ENCODE peak calls at places on chromosome 12, in six cellular contexts. S, O, E, Y, J and D are unnamed samples.

GRCh38 chr12:79618848-79619404 is 71.8 kb downstream of the PAWR start:
- DNase-seq in S (no peak), O (no peak), E (no peak), Y (no peak), J (no peak), D (no peak)

GRCh38 chr12:69066420-69067373 is 133.7 kb upstream of the CPM start:
- DNase-seq in S (no peak), O (no peak), E (no peak), Y (peak), J (no peak), D (no peak)

GRCh38 chr12:27272375-27273028 is 28.4 kb downstream of the STK38L start:
- DNase-seq in S (no peak), O (peak), E (no peak), Y (no peak), J (no peak), D (peak)

GRCh38 chr12:115213538-115213961 is 529.6 kb upstream of the TBX3 start:
- DNase-seq in S (no peak), O (no peak), E (no peak), Y (no peak), J (no peak), D (no peak)

GRCh38 chr12:65464930-65465329 is 186.4 kb downstream of the MSRB3 start:
- DNase-seq in S (no peak), O (no peak), E (no peak), Y (no peak), J (no peak), D (peak)

GRCh38 chr12:102095677-102096263 is 24.1 kb downstream of the NUP37 start:
- DNase-seq in S (peak), O (peak), E (peak), Y (peak), J (peak), D (peak)

GRCh38 chr12:4308334-4308960 is 12.6 kb upstream of the TIGAR start:
- DNase-seq in S (no peak), O (no peak), E (no peak), Y (no peak), J (no peak), D (no peak)

GRCh38 chr12:39712334-39712733 is 92.7 kb upstream of the ABCD2 start:
- DNase-seq in S (no peak), O (no peak), E (no peak), Y (no peak), J (no peak), D (no peak)

GRCh38 chr12:104263580-104264358 is 39.8 kb upstream of the EID3 start:
- DNase-seq in S (no peak), O (no peak), E (no peak), Y (peak), J (no peak), D (no peak)

GRCh38 chr12:107826276-107826675 is 51.8 kb downstream of the ASCL4 start:
- DNase-seq in S (no peak), O (no peak), E (no peak), Y (no peak), J (no peak), D (no peak)

GRCh38 chr12:54195736-54196347 is 7.1 kb upstream of the SMUG1 start:
- DNase-seq in S (no peak), O (no peak), E (no peak), Y (peak), J (peak), D (peak)

GRCh38 chr12:19529933-19530630 is 90.8 kb downstream of the AEBP2 start:
- DNase-seq in S (no peak), O (no peak), E (no peak), Y (no peak), J (no peak), D (peak)

GRCh38 chr12:43675048-43675904 is 83.3 kb downstream of the PUS7L start:
- DNase-seq in S (no peak), O (no peak), E (no peak), Y (no peak), J (no peak), D (no peak)

GRCh38 chr12:43255642-43256041 is 296.4 kb downstream of the ADAMTS20 start:
- DNase-seq in S (no peak), O (no peak), E (no peak), Y (no peak), J (no peak), D (no peak)

GRCh38 chr12:91211869-91212268 is 29.3 kb upstream of the DCN start:
- DNase-seq in S (no peak), O (no peak), E (no peak), Y (no peak), J (no peak), D (no peak)

GRCh38 chr12:96368233-96368632 is 32.0 kb downstream of the CDK17 start:
- DNase-seq in S (no peak), O (no peak), E (no peak), Y (no peak), J (no peak), D (peak)

GRCh38 chr12:82627799-82628198 is 58.9 kb upstream of the TMTC2 start:
- DNase-seq in S (peak), O (peak), E (no peak), Y (peak), J (no peak), D (peak)

GRCh38 chr12:96719671-96720362 is 187.2 kb upstream of the NEDD1 start:
- DNase-seq in S (no peak), O (no peak), E (peak), Y (peak), J (no peak), D (peak)

GRCh38 chr12:49580572-49581535 is 12.9 kb upstream of the MCRS1 start:
- DNase-seq in S (peak), O (peak), E (no peak), Y (peak), J (peak), D (peak)

GRCh38 chr12:52268212-52268611 is 6.2 kb upstream of the KRT86 start:
- DNase-seq in S (no peak), O (no peak), E (no peak), Y (no peak), J (no peak), D (no peak)

GRCh38 chr12:52270541-52271070 is 3.8 kb upstream of the KRT86 start:
- DNase-seq in S (no peak), O (no peak), E (no peak), Y (no peak), J (no peak), D (no peak)

GRCh38 chr12:52274521-52274920 is at the start of gene KRT86:
- DNase-seq in S (no peak), O (no peak), E (no peak), Y (no peak), J (no peak), D (no peak)

GRCh38 chr12:52267699-52268098 is 6.7 kb upstream of the KRT86 start:
- DNase-seq in S (no peak), O (no peak), E (no peak), Y (no peak), J (no peak), D (no peak)

DNA sequence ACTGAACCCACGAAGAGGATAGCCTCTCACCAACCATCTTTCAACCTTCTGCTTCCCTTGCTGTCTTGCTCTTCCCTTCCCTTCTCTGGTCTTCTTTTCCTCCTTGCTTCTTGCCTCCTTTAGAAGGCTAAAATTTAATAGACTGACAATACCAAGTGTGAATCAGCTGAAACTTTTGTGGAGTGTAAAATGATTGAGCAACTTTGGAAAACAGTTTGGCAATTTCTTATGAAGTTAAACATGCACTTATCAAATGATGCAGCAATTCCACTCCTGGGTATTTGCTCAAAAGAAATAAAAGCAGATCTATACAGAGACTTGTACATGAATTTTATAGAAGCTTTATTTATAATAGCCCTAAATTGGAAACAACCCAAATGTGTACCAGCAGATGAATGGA is 3.3 kb upstream of the KRT86 start:
- DNase-seq in S (no peak), O (no peak), E (no peak), Y (peak), J (no peak), D (no peak)
- TF ChIP-seq MYC in S (no peak), O (no peak), E (no peak), Y (no peak), J (no peak), D (no peak)

DNA sequence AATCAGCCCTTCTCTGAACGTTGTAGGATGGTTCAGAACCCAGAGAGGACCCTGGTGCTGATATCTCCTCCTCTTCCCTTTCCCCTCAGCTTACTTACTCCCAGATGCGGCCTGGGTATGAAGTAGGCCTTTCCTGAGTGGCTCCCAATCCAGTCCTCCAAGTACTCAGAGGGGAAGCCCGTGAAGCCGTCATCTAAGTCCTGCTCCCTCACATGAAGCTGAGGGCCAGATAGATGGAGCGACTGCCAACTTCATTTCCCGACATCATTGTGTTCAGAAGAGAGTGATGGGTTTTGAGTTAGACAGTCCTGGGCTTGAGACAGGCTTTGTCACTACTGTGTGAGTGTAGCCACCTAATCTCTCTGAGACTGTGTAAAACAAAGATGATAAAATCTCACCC is 2.7 kb downstream of the APOLD1 start:
- DNase-seq in S (no peak), O (no peak), E (no peak), Y (no peak), J (no peak), D (peak)
- H3K4me3 ChIP-seq in S (no peak), O (no peak), E (no peak), Y (no peak), J (no peak), D (no peak)

GRCh38 chr12:120721866-120722265 is 3.8 kb upstream of the ACADS start:
- DNase-seq in S (no peak), O (no peak), E (no peak), Y (no peak), J (no peak), D (peak)

GRCh38 chr12:120719496-120720233 is 6.0 kb upstream of the ACADS start:
- DNase-seq in S (no peak), O (no peak), E (no peak), Y (no peak), J (peak), D (no peak)

GRCh38 chr12:120720972-120721801 is 4.4 kb upstream of the ACADS start:
- DNase-seq in S (no peak), O (no peak), E (no peak), Y (no peak), J (no peak), D (no peak)

GRCh38 chr12:120719072-120719471 is 6.6 kb upstream of the ACADS start:
- DNase-seq in S (no peak), O (peak), E (peak), Y (no peak), J (no peak), D (no peak)

GRCh38 chr12:120720234-120720968 is 5.2 kb upstream of the ACADS start:
- DNase-seq in S (no peak), O (no peak), E (no peak), Y (peak), J (peak), D (no peak)
- TF ChIP-seq MYC in S (no peak), O (no peak), E (no peak), Y (no peak), J (no peak), D (no peak)

GRCh38 chr12:124686001-124686884 is 118.8 kb upstream of the NCOR2 start:
- DNase-seq in S (peak), O (no peak), E (no peak), Y (no peak), J (peak), D (no peak)

GRCh38 chr12:124689585-124689984 is 122.2 kb upstream of the NCOR2 start:
- DNase-seq in S (no peak), O (no peak), E (no peak), Y (no peak), J (no peak), D (no peak)

GRCh38 chr12:124686885-124687694 is 119.7 kb upstream of the NCOR2 start:
- DNase-seq in S (no peak), O (no peak), E (no peak), Y (no peak), J (no peak), D (no peak)

GRCh38 chr12:124688356-124688992 is 121.1 kb upstream of the NCOR2 start:
- DNase-seq in S (no peak), O (no peak), E (no peak), Y (no peak), J (no peak), D (peak)

GRCh38 chr12:124687695-124688301 is 120.4 kb upstream of the NCOR2 start:
- DNase-seq in S (no peak), O (no peak), E (no peak), Y (peak), J (no peak), D (peak)
- H3K4me3 ChIP-seq in S (no peak), O (no peak), E (no peak), Y (no peak), J (no peak), D (no peak)

DNA sequence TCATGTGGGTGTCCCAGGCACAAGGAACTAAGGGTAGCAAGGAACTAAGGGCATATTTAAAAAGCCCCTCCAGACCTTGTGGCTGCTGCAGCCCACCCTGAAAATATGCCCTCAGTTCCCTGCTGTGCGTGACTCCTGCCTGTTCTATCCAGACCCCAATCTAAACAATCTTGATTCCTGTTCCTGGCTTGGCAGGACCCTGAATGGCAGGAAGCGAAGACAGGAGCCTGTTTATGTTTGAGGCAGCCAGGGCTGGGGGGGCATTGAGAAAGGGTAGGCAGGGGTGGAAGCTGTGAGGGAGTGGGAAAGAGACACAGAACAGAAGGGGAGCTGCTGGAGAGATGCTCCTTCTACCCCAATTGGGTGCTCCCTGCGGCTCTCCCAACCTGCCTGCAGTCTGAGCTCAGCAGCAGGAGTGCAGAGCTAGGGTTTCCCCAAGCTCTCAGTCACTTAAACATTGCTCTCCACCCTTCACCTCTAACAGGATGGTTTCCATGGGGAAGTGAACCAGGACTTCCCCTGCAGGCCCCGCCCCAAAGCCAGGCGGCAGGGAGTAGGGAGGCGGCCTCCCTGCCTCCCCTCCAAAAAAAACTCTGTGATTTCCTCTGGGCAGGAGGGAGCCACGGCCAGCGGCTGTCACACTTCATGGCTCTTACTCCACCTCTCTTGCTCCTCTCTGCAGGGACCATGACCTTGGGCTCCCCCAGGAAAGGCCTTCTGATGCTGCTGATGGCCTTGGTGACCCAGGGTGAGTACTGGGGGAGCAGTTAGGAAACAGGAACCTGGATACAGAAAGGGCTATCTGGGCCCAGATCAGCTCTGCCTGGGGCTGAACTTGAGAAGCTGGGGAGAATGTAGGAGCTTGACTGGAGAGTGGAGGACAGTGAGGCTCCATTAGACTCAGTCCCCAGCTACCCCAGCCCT is 4.7 kb downstream of the ACVRL1 start:
- DNase-seq in S (no peak), O (no peak), E (no peak), Y (peak), J (peak), D (peak)
- TF ChIP-seq MYC in S (no peak), O (no peak), E (no peak), Y (no peak), J (no peak), D (no peak)

GRCh38 chr12:122094735-122095561 is 16.4 kb downstream of the MLXIP start:
- DNase-seq in S (no peak), O (no peak), E (no peak), Y (peak), J (peak), D (peak)
- H3K4me3 ChIP-seq in S (no peak), O (no peak), E (no peak), Y (no peak), J (no peak), D (no peak)

DNA sequence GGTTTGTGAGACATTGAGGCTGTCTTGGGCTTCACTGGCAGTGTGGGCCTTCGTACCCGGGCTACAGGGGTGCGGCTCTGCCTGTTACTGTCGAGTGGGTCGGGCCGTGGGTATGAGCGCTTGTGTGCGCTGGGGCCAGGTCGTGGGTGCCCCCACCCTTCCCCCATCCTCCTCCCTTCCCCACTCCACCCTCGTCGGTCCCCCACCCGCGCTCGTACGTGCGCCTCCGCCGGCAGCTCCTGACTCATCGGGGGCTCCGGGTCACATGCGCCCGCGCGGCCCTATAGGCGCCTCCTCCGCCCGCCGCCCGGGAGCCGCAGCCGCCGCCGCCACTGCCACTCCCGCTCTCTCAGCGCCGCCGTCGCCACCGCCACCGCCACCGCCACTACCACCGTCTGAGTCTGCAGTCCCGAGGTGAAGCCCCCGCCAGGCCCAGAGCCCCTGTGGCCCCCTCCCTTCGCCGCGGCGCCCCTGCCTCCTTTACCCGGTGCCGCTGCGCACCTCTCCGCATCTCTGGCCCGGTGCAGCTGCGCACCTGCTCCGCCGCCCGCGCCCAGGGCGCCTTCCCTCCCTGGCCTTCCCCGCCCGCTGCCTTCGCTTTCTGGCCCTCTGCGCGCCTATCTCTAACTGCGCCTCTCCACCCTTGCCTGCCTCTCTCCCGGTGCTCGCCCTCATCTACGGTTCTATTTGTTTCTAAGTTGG is at the start of gene ENO2:
- DNase-seq in S (peak), O (peak), E (no peak), Y (peak), J (peak), D (peak)
- TF ChIP-seq MYC in S (no peak), O (no peak), E (no peak), Y (no peak), J (no peak), D (no peak)

GRCh38 chr12:106030210-106031175 is 108.3 kb downstream of the NUAK1 start:
- DNase-seq in S (peak), O (no peak), E (no peak), Y (peak), J (no peak), D (peak)
- H3K4me3 ChIP-seq in S (peak), O (no peak), E (no peak), Y (no peak), J (no peak), D (peak)

GRCh38 chr12:67388331-67389163 is 119.4 kb downstream of the CAND1 start:
- DNase-seq in S (peak), O (no peak), E (no peak), Y (no peak), J (peak), D (no peak)
- TF ChIP-seq MYC in S (no peak), O (no peak), E (no peak), Y (no peak), J (no peak), D (no peak)

GRCh38 chr12:71439613-71440392 is at the start of gene LGR5:
- DNase-seq in S (no peak), O (peak), E (no peak), Y (no peak), J (no peak), D (peak)

GRCh38 chr12:71439362-71439612 is 311 bp upstream of the LGR5 start:
- DNase-seq in S (no peak), O (no peak), E (no peak), Y (no peak), J (no peak), D (no peak)

GRCh38 chr12:71436696-71437095 is 2.9 kb upstream of the LGR5 start:
- DNase-seq in S (no peak), O (no peak), E (no peak), Y (no peak), J (no peak), D (no peak)

GRCh38 chr12:71440393-71441349 is 1.1 kb downstream of the LGR5 start:
- DNase-seq in S (no peak), O (peak), E (no peak), Y (peak), J (peak), D (no peak)

DNA sequence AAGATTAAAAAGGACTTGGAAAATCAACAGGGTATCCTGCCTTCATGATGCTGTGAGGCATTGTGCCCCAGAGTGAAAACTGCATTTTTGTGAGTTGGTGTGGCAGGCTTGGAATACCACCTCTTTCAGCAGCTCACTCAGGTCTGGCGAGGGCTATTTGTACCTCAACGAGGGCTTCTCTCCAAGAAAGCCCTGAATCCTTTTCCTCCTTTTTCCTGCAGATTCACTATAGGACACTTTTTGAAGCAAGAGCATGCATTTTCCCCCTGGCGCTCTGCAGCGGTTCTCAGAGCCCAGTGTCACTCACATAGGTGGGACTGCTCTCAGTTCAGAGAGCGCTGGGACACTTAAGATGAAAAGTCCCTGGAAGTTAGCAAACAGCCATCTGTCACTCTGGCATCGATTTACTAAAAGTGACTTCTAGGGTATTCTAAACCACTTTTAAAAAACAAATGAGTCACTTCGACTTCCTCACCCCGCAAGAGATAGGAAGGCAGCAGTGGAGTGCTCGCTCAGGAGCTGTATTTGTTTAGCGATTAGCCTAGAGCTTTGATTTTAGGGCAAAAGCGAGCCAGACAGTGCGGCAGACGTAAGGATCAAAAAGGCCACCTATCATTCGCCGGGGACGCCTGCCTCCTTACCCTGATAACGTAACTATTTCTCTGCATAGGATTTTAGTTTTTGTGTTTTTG is 782 bp upstream of the LGR5 start:
- DNase-seq in S (no peak), O (peak), E (no peak), Y (no peak), J (no peak), D (peak)
- H3K4me3 ChIP-seq in S (peak), O (peak), E (no peak), Y (no peak), J (no peak), D (no peak)